ENCODE peak calls at places on chromosomes 1 and 21, in eight cellular contexts. X, N, E, M, D, Q, C and K are unnamed samples.

GRCh38 chr1:116857092-116857491 is 52.6 kb upstream of the PTGFRN start:
- DNase-seq in N (no peak), M (no peak), Q (no peak), E (no peak), D (no peak), C (no peak), X (no peak), K (no peak)

GRCh38 chr1:34929497-34929852 is at the start of gene DLGAP3:
- DNase-seq in Q (no peak), E (no peak), X (no peak), N (no peak), M (peak), D (no peak), C (no peak), K (no peak)

GRCh38 chr1:97123717-97124446 is 402.3 kb downstream of the PTBP2 start:
- DNase-seq in E (no peak), C (no peak), D (no peak), M (no peak), Q (no peak), X (no peak), N (no peak), K (no peak)

GRCh38 chr1:179586107-179586823 is 5.4 kb upstream of the TDRD5 start:
- DNase-seq in N (peak), E (peak), M (peak), X (no peak), D (peak), C (no peak), Q (no peak), K (no peak)

GRCh38 chr1:210446479-210446878 is 117.8 kb downstream of the HHAT start:
- DNase-seq in E (no peak), X (peak), D (no peak), Q (peak), N (no peak), M (no peak), C (peak), K (peak)

GRCh38 chr1:74502432-74502831 is 10.0 kb downstream of the LRRC53 start:
- DNase-seq in D (no peak), Q (no peak), X (no peak), C (no peak), M (peak), E (no peak), N (peak), K (no peak)

GRCh38 chr1:82185084-82185483 is 384.4 kb downstream of the ADGRL2 start:
- DNase-seq in X (no peak), M (no peak), E (no peak), Q (no peak), D (no peak), N (no peak), C (no peak), K (no peak)

GRCh38 chr21:44849616-44850130 is 23.8 kb downstream of the PTTG1IP start:
- DNase-seq in N (no peak), E (no peak), D (no peak), M (no peak), Q (no peak), X (no peak), C (no peak), K (no peak)